ENCODE peak calls at places on chromosome 17, in seven cellular contexts. S is body of pancreas, E is AML-193, B is fibroblast of gingiva, X is GOT3, Y is HAP-1, W is midbrain. T is an unnamed sample.

GRCh38 chr17:38925263-38925995 is at the start of gene LASP1NB:
- DNase-seq in S (no peak), X (no peak), E (no peak), Y (no peak), W (peak; percentile 83), B (no peak), T (peak; percentile 92)

GRCh38 chr17:79965806-79966205 is 69.9 kb downstream of the TBC1D16 start:
- DNase-seq in B (no peak), X (no peak), E (no peak), Y (no peak), S (peak; percentile 66), W (peak; percentile 70), T (peak; percentile 87)

GRCh38 chr17:64491034-64491860 is 5.6 kb downstream of the POLG2 start:
- DNase-seq in Y (peak; percentile 55), S (no peak), W (no peak), B (no peak), X (no peak), E (peak; percentile 76), T (no peak)

GRCh38 chr17:22270381-22270780 is 578.1 kb downstream of the KCNJ18 start:
- DNase-seq in X (no peak), B (no peak), Y (no peak), S (no peak), W (no peak), E (no peak), T (no peak)

GRCh38 chr17:48107137-48108055 is at the start of gene SNX11:
- DNase-seq in Y (peak; percentile 96), S (peak; percentile 91), X (peak; percentile 71), W (peak; percentile 90), B (peak; percentile 74), E (peak; percentile 90), T (peak; percentile 90)

GRCh38 chr17:82281502-82282238 is 8.2 kb upstream of the CSNK1D start:
- DNase-seq in S (peak; percentile 86), E (no peak), W (no peak), B (no peak), Y (no peak), X (no peak), T (no peak)

GRCh38 chr17:45914036-45914717 is 19.8 kb downstream of the MAPT start:
- DNase-seq in E (no peak), W (no peak), Y (no peak), S (no peak), X (no peak), B (no peak), T (peak; percentile 66)

GRCh38 chr17:49486012-49486641 is 9.0 kb upstream of the NGFR start:
- DNase-seq in W (no peak), B (no peak), X (no peak), E (no peak), S (no peak), Y (no peak), T (no peak)

GRCh38 chr17:40459646-40460584 is 16.7 kb downstream of the IGFBP4 start:
- DNase-seq in X (no peak), Y (no peak), S (no peak), W (no peak), E (no peak), B (peak; percentile 73), T (no peak)

GRCh38 chr17:47819475-47819874 is 2.1 kb downstream of the OSBPL7 start:
- DNase-seq in Y (no peak), B (no peak), W (no peak), E (no peak), X (no peak), S (no peak), T (no peak)

GRCh38 chr17:30337393-30337999 is 3.6 kb upstream of the TMIGD1 start:
- DNase-seq in X (no peak), S (no peak), W (no peak), Y (no peak), E (peak; percentile 31), B (no peak), T (no peak)

GRCh38 chr17:41962768-41963434 is 3.7 kb upstream of the CNP start:
- DNase-seq in E (peak; percentile 64), B (peak; percentile 44), X (no peak), S (peak; percentile 84), Y (peak; percentile 88), W (peak; percentile 86), T (peak; percentile 84)

T was measured in globus pallidus.